ENCODE peak calls at places on chromosomes 4 and X, in four cellular contexts. One of them, this sample, is unnamed.

GRCh38 chr4:184419976-184420375 is 54.4 kb downstream of the IRF2 start:
- DNase-seq in H1: no peak
- DNase-seq in GM12878: no peak
- DNase-seq in K562: no peak
- DNase-seq in this sample: no peak

GRCh38 chrX:70301716-70302115 is 11.8 kb downstream of the KIF4A start:
- DNase-seq in H1: no peak
- DNase-seq in GM12878: no peak
- DNase-seq in K562: no peak
- DNase-seq in this sample: no peak

GRCh38 chr4:8439168-8439567 is 1.4 kb downstream of the ACOX3 start:
- DNase-seq in GM12878: no peak
- DNase-seq in K562: no peak
- DNase-seq in H1: no peak
- DNase-seq in this sample: no peak

GRCh38 chrX:147894332-147894870 is 17.3 kb upstream of the FMR1 start:
- DNase-seq in H1: no peak
- DNase-seq in K562: no peak
- DNase-seq in GM12878: no peak
- DNase-seq in this sample: no peak

GRCh38 chr4:166165829-166166420 is 292.9 kb downstream of the TLL1 start:
- DNase-seq in GM12878: peak; percentile 36
- DNase-seq in H1: no peak
- DNase-seq in K562: peak; percentile 39
- DNase-seq in this sample: peak; percentile 77

GRCh38 chr4:122775987-122776836 is 43.7 kb downstream of the BBS12 start:
- DNase-seq in GM12878: no peak
- DNase-seq in H1: no peak
- DNase-seq in K562: peak; percentile 50
- DNase-seq in this sample: no peak

GRCh38 chr4:169096221-169096620 is 86.2 kb upstream of the CBR4 start:
- DNase-seq in GM12878: no peak
- DNase-seq in K562: no peak
- DNase-seq in H1: no peak
- DNase-seq in this sample: no peak

GRCh38 chr4:88697113-88697512 is 516 bp downstream of the NAP1L5 start:
- DNase-seq in GM12878: no peak
- DNase-seq in H1: no peak
- DNase-seq in K562: no peak
- DNase-seq in this sample: no peak

GRCh38 chr4:72283357-72283756 is 251.6 kb downstream of the NPFFR2 start:
- DNase-seq in H1: no peak
- DNase-seq in GM12878: no peak
- DNase-seq in K562: no peak
- DNase-seq in this sample: no peak

GRCh38 chr4:160493206-160493605 is 1390.3 kb downstream of the RAPGEF2 start:
- DNase-seq in GM12878: no peak
- DNase-seq in K562: no peak
- DNase-seq in H1: no peak
- DNase-seq in this sample: no peak

GRCh38 chr4:150209140-150209829 is 131.0 kb downstream of the DCLK2 start:
- DNase-seq in GM12878: no peak
- DNase-seq in H1: peak; percentile 66
- DNase-seq in K562: peak; percentile 59
- DNase-seq in this sample: peak; percentile 49

GRCh38 chr4:152917533-152918395 is 18.4 kb upstream of the FHDC1 start:
- DNase-seq in K562: no peak
- DNase-seq in H1: no peak
- DNase-seq in GM12878: no peak
- DNase-seq in this sample: no peak

GRCh38 chr4:68310651-68311247 is 39.1 kb downstream of the YTHDC1 start:
- DNase-seq in H1: no peak
- DNase-seq in K562: no peak
- DNase-seq in GM12878: no peak
- DNase-seq in this sample: no peak

GRCh38 chr4:26455571-26455970 is 34.7 kb downstream of the CCKAR start:
- DNase-seq in GM12878: no peak
- DNase-seq in H1: peak; percentile 26
- DNase-seq in K562: no peak
- DNase-seq in this sample: no peak

GRCh38 chr4:4426511-4427477 is 39.9 kb downstream of the NSG1 start:
- DNase-seq in K562: no peak
- DNase-seq in GM12878: no peak
- DNase-seq in H1: peak; percentile 79
- DNase-seq in this sample: no peak

GRCh38 chrX:35439692-35440091 is 358.4 kb upstream of the MAGEB16 start:
- DNase-seq in GM12878: no peak
- DNase-seq in H1: no peak
- DNase-seq in K562: no peak
- DNase-seq in this sample: no peak

GRCh38 chrX:17656035-17656418 is 81.3 kb upstream of the SCML1 start:
- DNase-seq in GM12878: no peak
- DNase-seq in H1: peak; percentile 48
- DNase-seq in K562: no peak
- DNase-seq in this sample: no peak

GRCh38 chrX:129606918-129607317 is 47.8 kb downstream of the APLN start:
- DNase-seq in GM12878: peak; percentile 13
- DNase-seq in H1: peak; percentile 72
- DNase-seq in K562: peak; percentile 71
- DNase-seq in this sample: peak; percentile 23

GRCh38 chr4:2063557-2064275 is 4.6 kb downstream of the NAT8L start:
- DNase-seq in GM12878: no peak
- DNase-seq in K562: no peak
- DNase-seq in H1: no peak
- DNase-seq in this sample: no peak

GRCh38 chr4:185352741-185353140 is 43.0 kb downstream of the LRP2BP start:
- DNase-seq in GM12878: no peak
- DNase-seq in H1: no peak
- DNase-seq in K562: no peak
- DNase-seq in this sample: no peak

GRCh38 chrX:110414679-110415439 is 56.2 kb downstream of the RTL9 start:
- DNase-seq in H1: no peak
- DNase-seq in K562: no peak
- DNase-seq in GM12878: peak; percentile 15
- DNase-seq in this sample: no peak

DNA sequence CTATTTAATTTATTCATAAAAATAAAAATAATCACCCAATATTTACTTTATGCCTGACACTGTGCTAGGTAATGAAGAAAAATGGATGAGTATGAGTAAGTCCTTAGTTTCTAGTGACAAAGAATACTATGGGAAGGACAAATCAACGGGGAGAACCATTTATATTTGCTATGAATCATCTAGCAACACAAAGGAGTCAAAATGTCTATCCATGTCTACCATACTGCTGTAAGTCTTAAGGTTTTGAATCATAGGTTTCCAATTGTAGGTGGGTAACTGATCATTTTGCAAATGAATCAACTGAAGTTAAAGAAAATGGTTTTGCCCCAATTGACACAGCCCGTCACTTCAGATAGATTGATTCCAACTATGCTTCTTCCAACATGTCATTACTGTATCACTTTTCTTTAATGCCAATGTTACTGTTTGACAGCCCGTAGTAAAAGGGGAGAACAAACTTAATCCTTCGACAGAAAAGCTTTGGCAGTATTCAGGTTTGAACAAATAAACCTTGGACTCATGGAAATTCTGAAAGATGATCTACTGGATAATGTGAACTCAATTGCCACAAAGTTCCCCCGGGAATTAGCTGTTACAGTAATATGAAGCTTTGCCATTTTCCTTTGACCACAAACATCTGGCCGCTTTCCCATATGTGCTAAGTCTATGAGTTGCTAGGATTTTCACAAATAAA is 3.2 kb downstream of the TDO2 start:
- DNase-seq in H1: no peak
- DNase-seq in K562: no peak
- DNase-seq in GM12878: no peak
- DNase-seq in this sample: no peak
- TF ChIP-seq ATF3 in H1: no peak
- TF ChIP-seq ATF3 in K562: no peak
- TF ChIP-seq ATF3 in GM12878: no peak
- TF ChIP-seq ATF3 in this sample: no peak

GRCh38 chr4:110119347-110119746 is 79.1 kb downstream of the ELOVL6 start:
- DNase-seq in K562: no peak
- DNase-seq in GM12878: no peak
- DNase-seq in H1: no peak
- DNase-seq in this sample: no peak
- TF ChIP-seq JUND in K562: no peak
- TF ChIP-seq JUND in GM12878: no peak
- TF ChIP-seq JUND in H1: no peak
- TF ChIP-seq JUND in this sample: no peak

GRCh38 chr4:148192526-148192925 is 249.7 kb downstream of the NR3C2 start:
- DNase-seq in K562: no peak
- DNase-seq in GM12878: no peak
- DNase-seq in H1: no peak
- DNase-seq in this sample: no peak

GRCh38 chr4:148200960-148201359 is 241.3 kb downstream of the NR3C2 start:
- DNase-seq in GM12878: no peak
- DNase-seq in H1: no peak
- DNase-seq in K562: no peak
- DNase-seq in this sample: no peak

DNA sequence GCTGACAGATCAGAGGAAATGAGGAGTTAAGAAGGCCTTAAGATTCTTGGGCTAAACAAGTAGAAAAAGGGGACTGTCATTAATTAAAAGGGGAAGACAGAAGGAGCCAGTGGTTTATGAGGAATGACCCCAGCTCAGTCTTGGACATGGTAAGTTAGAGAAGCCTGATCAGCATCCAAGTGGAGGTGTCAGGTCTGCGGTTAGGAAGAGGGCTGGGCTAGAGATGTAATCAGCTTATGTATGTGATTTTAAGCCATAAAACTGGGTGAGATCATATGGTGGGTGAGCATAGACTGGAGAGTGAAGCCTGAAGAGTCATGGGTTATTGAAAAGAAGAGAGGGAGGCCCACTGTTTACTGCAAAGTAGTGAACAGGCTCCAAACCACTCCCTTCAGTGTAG is 246.0 kb downstream of the NR3C2 start:
- DNase-seq in H1: no peak
- DNase-seq in GM12878: no peak
- DNase-seq in K562: no peak
- DNase-seq in this sample: no peak
- TF ChIP-seq EGR1 in H1: no peak
- TF ChIP-seq EGR1 in GM12878: no peak
- TF ChIP-seq EGR1 in K562: no peak
- TF ChIP-seq EGR1 in this sample: no peak

GRCh38 chr4:109943745-109944144 is 31.1 kb downstream of the EGF start:
- DNase-seq in K562: no peak
- DNase-seq in GM12878: no peak
- DNase-seq in H1: no peak
- DNase-seq in this sample: no peak

GRCh38 chr4:109942292-109942926 is 29.7 kb downstream of the EGF start:
- DNase-seq in GM12878: no peak
- DNase-seq in H1: no peak
- DNase-seq in K562: no peak
- DNase-seq in this sample: no peak

GRCh38 chr4:109947457-109947856 is 34.8 kb downstream of the EGF start:
- DNase-seq in GM12878: no peak
- DNase-seq in H1: no peak
- DNase-seq in K562: no peak
- DNase-seq in this sample: no peak

GRCh38 chr4:109946120-109946519 is 33.4 kb downstream of the EGF start:
- DNase-seq in GM12878: no peak
- DNase-seq in K562: no peak
- DNase-seq in H1: no peak
- DNase-seq in this sample: no peak

DNA sequence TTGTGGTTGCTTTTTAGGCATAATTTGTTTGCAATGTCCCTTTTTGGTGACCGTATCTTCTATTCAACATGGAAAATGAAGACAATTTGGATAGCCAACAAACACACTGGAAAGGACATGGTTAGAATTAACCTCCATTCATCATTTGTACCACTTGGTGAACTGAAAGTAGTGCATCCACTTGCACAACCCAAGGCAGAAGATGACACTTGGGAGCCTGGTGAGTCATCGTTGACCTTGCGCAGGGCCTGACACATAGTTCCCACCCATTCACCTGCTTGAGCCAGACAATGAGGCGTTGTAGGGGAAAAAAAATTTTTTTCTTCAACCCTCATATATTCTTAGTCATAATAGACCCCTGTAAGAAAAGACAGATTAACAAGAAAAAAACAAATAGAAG is 32.4 kb downstream of the EGF start:
- DNase-seq in K562: peak; percentile 14
- DNase-seq in GM12878: no peak
- DNase-seq in H1: no peak
- DNase-seq in this sample: no peak
- TF ChIP-seq ATF3 in K562: peak; percentile 87
- TF ChIP-seq ATF3 in GM12878: no peak
- TF ChIP-seq ATF3 in H1: no peak
- TF ChIP-seq ATF3 in this sample: no peak

GRCh38 chr4:138312536-138312911 is 70.4 kb upstream of the SLC7A11 start:
- DNase-seq in GM12878: no peak
- DNase-seq in K562: no peak
- DNase-seq in H1: no peak
- DNase-seq in this sample: no peak

GRCh38 chr4:138308421-138308820 is 66.3 kb upstream of the SLC7A11 start:
- DNase-seq in GM12878: no peak
- DNase-seq in K562: no peak
- DNase-seq in H1: no peak
- DNase-seq in this sample: no peak

GRCh38 chr4:138311771-138312535 is 69.8 kb upstream of the SLC7A11 start:
- DNase-seq in H1: no peak
- DNase-seq in K562: no peak
- DNase-seq in GM12878: no peak
- DNase-seq in this sample: no peak

GRCh38 chr4:138310498-138310897 is 68.3 kb upstream of the SLC7A11 start:
- DNase-seq in H1: no peak
- DNase-seq in K562: no peak
- DNase-seq in GM12878: no peak
- DNase-seq in this sample: no peak

DNA sequence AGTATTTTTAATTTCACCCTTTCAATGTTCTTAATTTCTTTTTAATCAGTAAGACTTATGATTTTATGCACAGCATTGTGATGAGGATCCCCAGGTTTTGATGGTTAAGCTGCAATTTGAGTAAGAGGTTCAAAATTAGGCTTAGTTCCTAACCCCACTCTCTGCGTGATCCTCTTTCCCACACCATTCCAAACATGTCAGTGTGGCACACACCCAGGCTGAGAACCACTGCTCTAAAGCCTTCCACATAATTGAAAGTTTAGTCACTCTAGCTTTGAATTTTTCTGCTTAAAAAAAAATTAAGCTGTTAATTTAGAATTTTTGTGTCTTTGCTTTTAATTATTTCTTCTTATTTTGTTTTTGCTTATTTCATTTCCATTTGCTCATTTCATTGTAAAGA is 68.8 kb upstream of the SLC7A11 start:
- DNase-seq in GM12878: no peak
- DNase-seq in K562: no peak
- DNase-seq in H1: no peak
- DNase-seq in this sample: no peak
- TF ChIP-seq JUND in GM12878: no peak
- TF ChIP-seq JUND in K562: no peak
- TF ChIP-seq JUND in H1: no peak
- TF ChIP-seq JUND in this sample: no peak

This sample was measured in HCT116.